ENCODE peak calls at places on chromosomes 2 and 18, in seven cellular contexts. M is NCI-H510A; A is brain microvascular endothelial cell; S is GM03348; D is activated T-cell treated with anti-CD3 and anti-CD28 coated beads, Interleukin-2, amount 50 U/mL, for 72 hours; H is LNCaP clone FGC; N is mucosa of descending colon. B is an unnamed sample.

GRCh38 chr2:166573393-166573792 is 79.3 kb upstream of the SCN7A start:
- DNase-seq in S (peak; percentile 14), A (peak; percentile 45), H (no peak), M (no peak), D (no peak), N (no peak), B (no peak)

GRCh38 chr2:86772626-86773025 is 18.1 kb downstream of the CD8A start:
- DNase-seq in A (no peak), D (no peak), N (no peak), S (no peak), M (no peak), H (no peak), B (no peak)

GRCh38 chr2:39160982-39161381 is 40.1 kb upstream of the SOS1 start:
- DNase-seq in N (no peak), H (no peak), S (peak; percentile 17), D (no peak), A (no peak), M (no peak), B (no peak)

GRCh38 chr2:36343601-36344000 is 12.0 kb upstream of the CRIM1 start:
- DNase-seq in M (no peak), A (no peak), H (no peak), N (no peak), D (no peak), S (no peak), B (no peak)

GRCh38 chr2:44799754-44800153 is 141.7 kb upstream of the SIX3 start:
- DNase-seq in S (no peak), M (no peak), A (no peak), N (no peak), D (no peak), H (no peak), B (no peak)

GRCh38 chr2:133892352-133892913 is 324.2 kb upstream of the NCKAP5 start:
- DNase-seq in S (no peak), N (no peak), H (no peak), A (no peak), D (no peak), M (no peak), B (peak; percentile 31)

GRCh38 chr2:73503992-73504570 is 118.4 kb downstream of the ALMS1 start:
- DNase-seq in N (no peak), H (no peak), D (no peak), M (no peak), S (no peak), A (peak; percentile 42), B (no peak)

GRCh38 chr18:34153711-34154110 is 71.0 kb downstream of the NOL4 start:
- DNase-seq in D (no peak), M (no peak), H (no peak), A (peak; percentile 3), S (peak; percentile 8), N (no peak), B (peak; percentile 19)

GRCh38 chr2:39948016-39948719 is 169.1 kb upstream of the THUMPD2 start:
- DNase-seq in H (no peak), S (peak; percentile 19), N (no peak), M (no peak), A (no peak), D (no peak), B (no peak)

GRCh38 chr18:2417861-2418610 is 153.3 kb downstream of the METTL4 start:
- DNase-seq in D (no peak), M (no peak), S (peak; percentile 16), A (peak; percentile 16), H (no peak), N (no peak), B (no peak)

GRCh38 chr18:8367217-8367988 is 241.8 kb upstream of the RAB12 start:
- DNase-seq in D (peak; percentile 28), A (no peak), M (peak; percentile 77), N (no peak), S (peak; percentile 43), H (no peak), B (peak; percentile 63)

GRCh38 chr2:222709191-222709891 is 37.9 kb downstream of the MOGAT1 start:
- DNase-seq in A (peak; percentile 100), H (no peak), D (no peak), S (peak; percentile 90), N (peak; percentile 65), M (peak; percentile 79), B (no peak)

GRCh38 chr2:23550553-23550952 is 165.6 kb downstream of the KLHL29 start:
- DNase-seq in N (peak; percentile 4), S (peak; percentile 28), D (no peak), H (no peak), A (no peak), M (no peak), B (no peak)

GRCh38 chr2:106097370-106098000 is 96.6 kb downstream of the UXS1 start:
- DNase-seq in A (no peak), D (no peak), N (no peak), S (no peak), H (no peak), M (peak; percentile 44), B (no peak)

GRCh38 chr2:216210711-216211131 is 101.6 kb downstream of the XRCC5 start:
- DNase-seq in M (no peak), S (peak; percentile 56), H (no peak), D (no peak), N (no peak), A (no peak), B (no peak)

GRCh38 chr2:212173331-212173730 is 365.3 kb downstream of the ERBB4 start:
- DNase-seq in M (no peak), D (no peak), H (no peak), N (no peak), A (no peak), S (no peak), B (no peak)

GRCh38 chr2:20186078-20186854 is 38.7 kb downstream of the SDC1 start:
- DNase-seq in M (peak; percentile 48), S (no peak), H (no peak), N (peak; percentile 65), D (no peak), A (peak; percentile 69), B (no peak)

GRCh38 chr2:60583604-60584003 is 30.1 kb upstream of the BCL11A start:
- DNase-seq in S (no peak), N (no peak), A (no peak), H (no peak), D (no peak), M (no peak), B (no peak)

GRCh38 chr2:57821085-57821484 is 225.5 kb upstream of the VRK2 start:
- DNase-seq in N (no peak), D (no peak), H (no peak), A (no peak), S (no peak), M (no peak), B (no peak)

GRCh38 chr2:232477751-232478510 is 9.7 kb downstream of the ECEL1 start:
- DNase-seq in H (no peak), M (no peak), S (no peak), D (no peak), N (no peak), A (no peak), B (no peak)

GRCh38 chr2:81624825-81625224 is 1320.3 kb upstream of the LRRTM1 start:
- DNase-seq in S (no peak), H (no peak), N (no peak), A (no peak), M (no peak), D (no peak), B (no peak)

GRCh38 chr2:37832590-37833197 is 92.4 kb upstream of the RMDN2 start:
- DNase-seq in N (peak; percentile 71), A (peak; percentile 85), D (peak; percentile 83), H (peak; percentile 38), M (peak; percentile 58), S (peak; percentile 82), B (peak; percentile 86)

GRCh38 chr2:240994161-240994896 is 4.1 kb upstream of the SNED1 start:
- DNase-seq in D (no peak), S (no peak), H (no peak), N (peak; percentile 46), M (no peak), A (no peak), B (no peak)

GRCh38 chr2:107305966-107306365 is 420.0 kb upstream of the ST6GAL2 start:
- DNase-seq in S (no peak), M (no peak), D (no peak), A (no peak), H (no peak), N (no peak), B (no peak)

GRCh38 chr2:160351978-160352377 is 141.6 kb downstream of the RBMS1 start:
- DNase-seq in M (no peak), S (no peak), H (no peak), A (peak; percentile 50), N (no peak), D (no peak), B (no peak)

GRCh38 chr18:26277374-26277773 is 51.1 kb downstream of the TAF4B start:
- DNase-seq in H (no peak), S (no peak), A (no peak), M (no peak), N (no peak), D (no peak), B (no peak)

GRCh38 chr2:44077942-44078511 is 82.2 kb upstream of the LRPPRC start:
- DNase-seq in N (no peak), S (no peak), M (no peak), A (no peak), H (no peak), D (no peak), B (no peak)

GRCh38 chr18:7577706-7578105 is 10.6 kb downstream of the PTPRM start:
- DNase-seq in S (peak; percentile 72), A (peak; percentile 91), M (no peak), N (no peak), H (no peak), D (no peak), B (no peak)

GRCh38 chr2:161170377-161170776 is 10.1 kb downstream of the TANK start:
- DNase-seq in S (no peak), M (no peak), A (no peak), D (no peak), H (no peak), N (no peak), B (no peak)

GRCh38 chr2:71773218-71773617 is 319.9 kb downstream of the DYSF start:
- DNase-seq in H (no peak), D (no peak), N (no peak), S (no peak), M (no peak), A (no peak), B (no peak)

GRCh38 chr2:195782156-195782555 is 125.1 kb downstream of the SLC39A10 start:
- DNase-seq in A (no peak), N (no peak), S (no peak), D (no peak), H (no peak), M (no peak), B (no peak)

GRCh38 chr2:32058130-32058529 is 5.2 kb upstream of the SPAST start:
- DNase-seq in M (no peak), D (no peak), H (no peak), S (peak; percentile 5), N (no peak), A (peak; percentile 40), B (no peak)

B was measured in NCI-H446.